ENCODE peak calls at places on chromosomes 2 and 18, in four cellular contexts. I is tibial artery; F is fibroblast of the aortic adventitia; K is stimulated activated CD4-positive, alpha-beta T cell treated with anti-CD3 and anti-CD28 coated beads, Interleukin-15, amount 100 ng/mL, for 24 hours. T is an unnamed sample.

GRCh38 chr2:219803294-219803693 is 175.9 kb downstream of the SLC4A3 start:
- DNase-seq in K (no peak), I (no peak), F (peak; percentile 49), T (no peak)

GRCh38 chr2:105789745-105790466 is 45.2 kb downstream of the NCK2 start:
- DNase-seq in F (peak; percentile 34), I (peak; percentile 61), K (peak; percentile 74), T (no peak)

GRCh38 chr2:230933521-230934180 is 8.6 kb upstream of the GPR55 start:
- DNase-seq in K (no peak), F (no peak), I (no peak), T (no peak)

GRCh38 chr2:219713110-219713509 is 85.7 kb downstream of the SLC4A3 start:
- DNase-seq in F (peak; percentile 59), I (no peak), K (no peak), T (no peak)

GRCh38 chr2:172588931-172589330 is 33.0 kb downstream of the PDK1 start:
- DNase-seq in I (no peak), K (no peak), F (no peak), T (no peak)

GRCh38 chr18:23386317-23386716 is 66.8 kb upstream of the RIOK3 start:
- DNase-seq in F (no peak), K (no peak), I (no peak), T (no peak)

GRCh38 chr18:8260847-8261246 is 348.4 kb upstream of the RAB12 start:
- DNase-seq in I (no peak), K (no peak), F (no peak), T (no peak)

GRCh38 chr2:162022290-162022945 is 51.6 kb downstream of the DPP4 start:
- DNase-seq in K (no peak), F (peak; percentile 19), I (no peak), T (no peak)

GRCh38 chr2:14587119-14587518 is 45.4 kb upstream of the LRATD1 start:
- DNase-seq in F (no peak), K (no peak), I (no peak), T (no peak)

GRCh38 chr18:7585272-7585670 is 18.2 kb downstream of the PTPRM start:
- DNase-seq in F (peak; percentile 44), I (no peak), K (no peak), T (no peak)

GRCh38 chr2:107187870-107188269 is 301.9 kb upstream of the ST6GAL2 start:
- DNase-seq in I (no peak), F (no peak), K (no peak), T (no peak)

GRCh38 chr2:237464757-237465391 is 22.2 kb upstream of the MLPH start:
- DNase-seq in K (no peak), I (no peak), F (peak; percentile 31), T (no peak)

GRCh38 chr2:96389728-96390127 is 54.2 kb downstream of the NCAPH start:
- DNase-seq in F (no peak), I (no peak), K (no peak), T (no peak)

GRCh38 chr2:175844169-175844568 is 157.9 kb downstream of the LNPK start:
- DNase-seq in F (peak; percentile 61), K (no peak), I (no peak), T (no peak)

GRCh38 chr2:81598437-81598836 is 1293.9 kb upstream of the LRRTM1 start:
- DNase-seq in I (no peak), K (no peak), F (no peak), T (no peak)

GRCh38 chr2:72933646-72934151 is 16.4 kb downstream of the EMX1 start:
- DNase-seq in F (no peak), K (no peak), I (no peak), T (no peak)

GRCh38 chr2:112181571-112182290 is 43.5 kb downstream of the FBLN7 start:
- DNase-seq in I (no peak), F (no peak), K (peak; percentile 74), T (peak; percentile 90)

GRCh38 chr2:152552868-152553267 is 164.4 kb downstream of the PRPF40A start:
- DNase-seq in K (no peak), F (no peak), I (no peak), T (no peak)

GRCh38 chr2:24327988-24328387 is 32.3 kb downstream of the ITSN2 start:
- DNase-seq in F (no peak), K (no peak), I (no peak), T (no peak)

GRCh38 chr2:25119263-25119662 is 49.1 kb downstream of the POMC start:
- DNase-seq in K (no peak), F (no peak), I (no peak), T (no peak)

GRCh38 chr2:237025090-237025865 is 60.4 kb upstream of the COPS8 start:
- DNase-seq in K (peak; percentile 4), I (peak; percentile 57), F (peak; percentile 82), T (no peak)

GRCh38 chr2:127400897-127401756 is 13.4 kb upstream of the MAP3K2 start:
- DNase-seq in F (no peak), I (no peak), K (no peak), T (no peak)

GRCh38 chr2:19351914-19352697 is 6.3 kb downstream of the OSR1 start:
- DNase-seq in K (no peak), I (no peak), F (peak; percentile 49), T (no peak)

GRCh38 chr18:56889621-56890020 is 238.5 kb downstream of the WDR7 start:
- DNase-seq in K (no peak), F (no peak), I (no peak), T (no peak)

GRCh38 chr2:70647873-70648481 is 94.4 kb upstream of the TGFA start:
- DNase-seq in I (peak; percentile 34), K (peak; percentile 82), F (peak; percentile 59), T (peak; percentile 82)

GRCh38 chr2:38632018-38632417 is 29.3 kb upstream of the HNRNPLL start:
- DNase-seq in I (no peak), K (no peak), F (no peak), T (no peak)

GRCh38 chr2:3277748-3278520 is 99.7 kb downstream of the EIPR1 start:
- DNase-seq in K (no peak), F (no peak), I (peak; percentile 7), T (no peak)

GRCh38 chr2:174574657-174575056 is 22.9 kb downstream of the WIPF1 start:
- DNase-seq in K (no peak), F (peak; percentile 53), I (no peak), T (no peak)

GRCh38 chr2:239774933-239775622 is 250.1 kb downstream of the NDUFA10 start:
- DNase-seq in K (no peak), I (peak; percentile 14), F (no peak), T (no peak)

GRCh38 chr2:69026026-69026425 is 13.0 kb downstream of the ANTXR1 start:
- DNase-seq in K (peak; percentile 41), I (no peak), F (peak; percentile 58), T (peak; percentile 68)

T was measured in NCI-H1417.